ENCODE peak calls at places on chromosome 5, in eight cellular contexts. One of them, this sample, is unnamed.

GRCh38 chr5:128535225-128535624 is 2.8 kb downstream of the FBN2 start:
- DNase-seq in HCT116: no peak
- DNase-seq in astrocyte: no peak
- DNase-seq in HepG2: no peak
- DNase-seq in IMR-90: no peak
- DNase-seq in PC-9: no peak
- DNase-seq in mammary epithelial cell: no peak
- DNase-seq in GM23248: no peak
- DNase-seq in this sample: no peak

GRCh38 chr5:165502893-165503696 is 1997.7 kb downstream of the MAT2B start:
- DNase-seq in PC-9: no peak
- DNase-seq in GM23248: no peak
- DNase-seq in astrocyte: peak; percentile 1
- DNase-seq in HepG2: no peak
- DNase-seq in HCT116: no peak
- DNase-seq in mammary epithelial cell: no peak
- DNase-seq in IMR-90: peak; percentile 18
- DNase-seq in this sample: peak; percentile 26

GRCh38 chr5:115214541-115214940 is 44.8 kb upstream of the TRIM36 start:
- DNase-seq in HCT116: no peak
- DNase-seq in IMR-90: peak; percentile 68
- DNase-seq in PC-9: no peak
- DNase-seq in HepG2: no peak
- DNase-seq in mammary epithelial cell: no peak
- DNase-seq in GM23248: no peak
- DNase-seq in astrocyte: no peak
- DNase-seq in this sample: no peak

GRCh38 chr5:171861383-171861782 is 75.8 kb downstream of the SMIM23 start:
- DNase-seq in astrocyte: no peak
- DNase-seq in HCT116: no peak
- DNase-seq in HepG2: no peak
- DNase-seq in PC-9: no peak
- DNase-seq in GM23248: peak; percentile 58
- DNase-seq in mammary epithelial cell: no peak
- DNase-seq in IMR-90: no peak
- DNase-seq in this sample: no peak

GRCh38 chr5:76493190-76493837 is 90.2 kb downstream of the IQGAP2 start:
- DNase-seq in HepG2: peak; percentile 68
- DNase-seq in GM23248: no peak
- DNase-seq in astrocyte: no peak
- DNase-seq in mammary epithelial cell: no peak
- DNase-seq in PC-9: no peak
- DNase-seq in HCT116: no peak
- DNase-seq in IMR-90: no peak
- DNase-seq in this sample: no peak

GRCh38 chr5:75335952-75336624 is 932 bp upstream of the HMGCR start:
- DNase-seq in HepG2: peak; percentile 81
- DNase-seq in GM23248: peak; percentile 92
- DNase-seq in PC-9: peak; percentile 53
- DNase-seq in HCT116: peak; percentile 73
- DNase-seq in IMR-90: peak; percentile 88
- DNase-seq in mammary epithelial cell: peak; percentile 78
- DNase-seq in astrocyte: peak; percentile 83
- DNase-seq in this sample: peak; percentile 87

GRCh38 chr5:91266184-91266705 is 116.9 kb downstream of the ARRDC3 start:
- DNase-seq in PC-9: no peak
- DNase-seq in HepG2: no peak
- DNase-seq in astrocyte: peak; percentile 68
- DNase-seq in mammary epithelial cell: peak; percentile 48
- DNase-seq in HCT116: peak; percentile 46
- DNase-seq in GM23248: peak; percentile 86
- DNase-seq in IMR-90: peak; percentile 73
- DNase-seq in this sample: peak; percentile 58

GRCh38 chr5:33231935-33232334 is 208.8 kb upstream of the TARS1 start:
- DNase-seq in PC-9: no peak
- DNase-seq in IMR-90: peak; percentile 58
- DNase-seq in HepG2: no peak
- DNase-seq in astrocyte: peak; percentile 41
- DNase-seq in mammary epithelial cell: no peak
- DNase-seq in HCT116: no peak
- DNase-seq in GM23248: peak; percentile 45
- DNase-seq in this sample: peak; percentile 46

GRCh38 chr5:126368239-126368812 is 54.9 kb upstream of the GRAMD2B start:
- DNase-seq in GM23248: no peak
- DNase-seq in astrocyte: no peak
- DNase-seq in PC-9: peak; percentile 63
- DNase-seq in IMR-90: peak; percentile 25
- DNase-seq in HepG2: peak; percentile 28
- DNase-seq in HCT116: no peak
- DNase-seq in mammary epithelial cell: peak; percentile 95
- DNase-seq in this sample: peak; percentile 52

GRCh38 chr5:152332696-152333095 is 72.4 kb downstream of the NMUR2 start:
- DNase-seq in IMR-90: no peak
- DNase-seq in PC-9: no peak
- DNase-seq in mammary epithelial cell: no peak
- DNase-seq in GM23248: no peak
- DNase-seq in HepG2: no peak
- DNase-seq in HCT116: no peak
- DNase-seq in astrocyte: no peak
- DNase-seq in this sample: no peak

GRCh38 chr5:58462623-58463230 is 2.8 kb upstream of the PLK2 start:
- DNase-seq in HCT116: peak; percentile 61
- DNase-seq in mammary epithelial cell: peak; percentile 63
- DNase-seq in PC-9: no peak
- DNase-seq in GM23248: peak; percentile 70
- DNase-seq in HepG2: peak; percentile 65
- DNase-seq in astrocyte: peak; percentile 38
- DNase-seq in IMR-90: peak; percentile 72
- DNase-seq in this sample: peak; percentile 80

GRCh38 chr5:20536813-20537212 is 548.8 kb upstream of the CDH18 start:
- DNase-seq in HepG2: no peak
- DNase-seq in PC-9: no peak
- DNase-seq in IMR-90: no peak
- DNase-seq in mammary epithelial cell: no peak
- DNase-seq in HCT116: no peak
- DNase-seq in astrocyte: no peak
- DNase-seq in GM23248: no peak
- DNase-seq in this sample: no peak

GRCh38 chr5:1800470-1801060 is 642 bp upstream of the NDUFS6 start:
- DNase-seq in astrocyte: peak; percentile 24
- DNase-seq in IMR-90: no peak
- DNase-seq in mammary epithelial cell: no peak
- DNase-seq in PC-9: no peak
- DNase-seq in HCT116: no peak
- DNase-seq in HepG2: peak; percentile 25
- DNase-seq in GM23248: no peak
- DNase-seq in this sample: peak; percentile 37
- H2AFZ ChIP-seq in astrocyte: peak overlapping the region; percentile 96
- H2AFZ ChIP-seq in IMR-90: peak overlapping the region; percentile 98
- H2AFZ ChIP-seq in mammary epithelial cell: peak overlapping the region; percentile 86
- H2AFZ ChIP-seq in PC-9: peak overlapping the region; percentile 90
- H2AFZ ChIP-seq in HCT116: no peak overlapping the region
- H2AFZ ChIP-seq in HepG2: peak overlapping the region; percentile 31
- H2AFZ ChIP-seq in GM23248: peak overlapping the region; percentile 89
- H2AFZ ChIP-seq in this sample: peak overlapping the region; percentile 92

DNA sequence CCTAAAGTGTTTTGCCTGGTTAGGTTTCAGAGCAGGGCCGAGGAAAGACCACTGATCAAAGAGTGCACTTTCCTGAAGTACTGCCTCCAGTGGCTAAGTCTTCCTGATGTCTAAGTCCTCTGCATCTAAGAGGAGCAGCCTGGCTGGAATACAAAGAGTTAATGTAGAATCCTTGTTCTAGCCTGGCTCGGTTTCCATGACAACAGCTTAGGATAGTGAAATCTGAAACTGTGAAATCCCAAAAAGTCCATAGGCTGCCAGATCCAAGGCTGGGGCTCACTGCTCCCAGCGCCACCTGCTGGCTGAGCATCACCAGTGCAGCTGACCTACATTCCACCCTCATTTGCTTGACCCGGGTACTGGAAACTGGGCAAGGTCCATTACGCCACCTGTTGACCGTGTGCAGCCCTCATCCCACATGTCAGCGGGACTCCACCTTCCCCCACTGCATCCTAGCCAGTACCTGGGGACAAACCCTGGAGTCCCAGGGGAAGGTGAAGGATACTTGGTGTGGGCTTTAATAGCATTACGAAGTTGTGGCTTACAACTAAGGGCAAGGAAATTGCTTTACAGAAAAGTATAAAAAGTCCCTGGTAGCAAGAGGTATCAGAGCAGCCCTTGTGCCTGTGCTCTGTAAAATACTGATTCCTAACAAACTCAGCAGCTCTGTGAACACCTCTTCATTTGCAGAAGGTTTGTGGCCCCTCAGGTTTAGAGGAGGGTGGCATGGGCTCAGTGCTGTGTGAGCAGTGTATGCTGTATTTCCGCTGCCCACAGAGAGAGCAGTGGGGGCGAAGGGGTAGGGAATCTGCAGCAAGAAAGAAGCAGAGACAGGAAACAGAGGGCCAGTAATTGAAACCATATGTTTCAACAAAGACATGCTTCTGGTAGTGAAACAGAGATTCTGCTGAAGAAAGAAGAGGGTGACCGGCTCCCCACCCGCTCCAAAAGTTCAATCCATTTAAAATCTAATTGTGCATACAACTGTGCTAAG is 36.0 kb downstream of the PCDHGC5 start:
- DNase-seq in HCT116: peak; percentile 88
- DNase-seq in PC-9: peak; percentile 77
- DNase-seq in astrocyte: peak; percentile 90
- DNase-seq in IMR-90: peak; percentile 97
- DNase-seq in HepG2: peak; percentile 85
- DNase-seq in mammary epithelial cell: peak; percentile 90
- DNase-seq in GM23248: peak; percentile 100
- DNase-seq in this sample: peak; percentile 93
- H3K4me2 ChIP-seq in HCT116: peak overlapping the region; percentile 43
- H3K4me2 ChIP-seq in PC-9: no peak overlapping the region
- H3K4me2 ChIP-seq in astrocyte: peak overlapping the region; percentile 76
- H3K4me2 ChIP-seq in IMR-90: peak overlapping the region; percentile 58
- H3K4me2 ChIP-seq in HepG2: no peak overlapping the region
- H3K4me2 ChIP-seq in mammary epithelial cell: no peak overlapping the region
- H3K4me2 ChIP-seq in GM23248: peak overlapping the region; percentile 96
- H3K4me2 ChIP-seq in this sample: peak overlapping the region; percentile 77

GRCh38 chr5:82397741-82398320 is 119.7 kb upstream of the RPS23 start:
- DNase-seq in IMR-90: peak; percentile 62
- DNase-seq in HepG2: no peak
- DNase-seq in PC-9: no peak
- DNase-seq in mammary epithelial cell: peak; percentile 49
- DNase-seq in GM23248: no peak
- DNase-seq in astrocyte: peak; percentile 69
- DNase-seq in HCT116: no peak
- DNase-seq in this sample: peak; percentile 74

GRCh38 chr5:82393951-82394350 is 115.8 kb upstream of the RPS23 start:
- DNase-seq in mammary epithelial cell: no peak
- DNase-seq in GM23248: no peak
- DNase-seq in astrocyte: no peak
- DNase-seq in HCT116: no peak
- DNase-seq in IMR-90: no peak
- DNase-seq in PC-9: no peak
- DNase-seq in HepG2: no peak
- DNase-seq in this sample: no peak

GRCh38 chr5:82399111-82399510 is 121.0 kb upstream of the RPS23 start:
- DNase-seq in PC-9: no peak
- DNase-seq in GM23248: no peak
- DNase-seq in astrocyte: no peak
- DNase-seq in HCT116: no peak
- DNase-seq in mammary epithelial cell: peak; percentile 41
- DNase-seq in HepG2: no peak
- DNase-seq in IMR-90: no peak
- DNase-seq in this sample: no peak

GRCh38 chr5:82396871-82397514 is 118.8 kb upstream of the RPS23 start:
- DNase-seq in GM23248: peak; percentile 99
- DNase-seq in HCT116: peak; percentile 54
- DNase-seq in IMR-90: peak; percentile 99
- DNase-seq in PC-9: peak; percentile 74
- DNase-seq in mammary epithelial cell: peak; percentile 99
- DNase-seq in astrocyte: peak; percentile 100
- DNase-seq in HepG2: peak; percentile 92
- DNase-seq in this sample: peak; percentile 100

GRCh38 chr5:82396396-82396795 is 118.2 kb upstream of the RPS23 start:
- DNase-seq in PC-9: no peak
- DNase-seq in IMR-90: peak; percentile 52
- DNase-seq in HCT116: no peak
- DNase-seq in astrocyte: peak; percentile 81
- DNase-seq in HepG2: no peak
- DNase-seq in GM23248: peak; percentile 21
- DNase-seq in mammary epithelial cell: peak; percentile 59
- DNase-seq in this sample: no peak
- H2AFZ ChIP-seq in PC-9: no peak overlapping the region
- H2AFZ ChIP-seq in IMR-90: no peak overlapping the region
- H2AFZ ChIP-seq in HCT116: peak overlapping the region; percentile 59
- H2AFZ ChIP-seq in astrocyte: no peak overlapping the region
- H2AFZ ChIP-seq in HepG2: no peak overlapping the region
- H2AFZ ChIP-seq in GM23248: peak overlapping the region; percentile 1
- H2AFZ ChIP-seq in mammary epithelial cell: peak overlapping the region; percentile 18
- H2AFZ ChIP-seq in this sample: no peak overlapping the region

GRCh38 chr5:150143725-150144058 is 12.0 kb downstream of the PDGFRB start:
- DNase-seq in HepG2: no peak
- DNase-seq in astrocyte: no peak
- DNase-seq in GM23248: peak; percentile 68
- DNase-seq in PC-9: no peak
- DNase-seq in IMR-90: no peak
- DNase-seq in mammary epithelial cell: no peak
- DNase-seq in HCT116: no peak
- DNase-seq in this sample: no peak
- H3K4me2 ChIP-seq in HepG2: no peak overlapping the region
- H3K4me2 ChIP-seq in astrocyte: peak overlapping the region; percentile 74
- H3K4me2 ChIP-seq in GM23248: peak overlapping the region; percentile 61
- H3K4me2 ChIP-seq in PC-9: no peak overlapping the region
- H3K4me2 ChIP-seq in IMR-90: peak overlapping the region; percentile 45
- H3K4me2 ChIP-seq in mammary epithelial cell: peak overlapping the region; percentile 74
- H3K4me2 ChIP-seq in HCT116: no peak overlapping the region
- H3K4me2 ChIP-seq in this sample: peak overlapping the region; percentile 77

GRCh38 chr5:170404398-170404797 is 15.2 kb upstream of the KCNMB1 start:
- DNase-seq in IMR-90: no peak
- DNase-seq in astrocyte: no peak
- DNase-seq in mammary epithelial cell: no peak
- DNase-seq in GM23248: no peak
- DNase-seq in HepG2: no peak
- DNase-seq in HCT116: no peak
- DNase-seq in PC-9: no peak
- DNase-seq in this sample: no peak

GRCh38 chr5:170407062-170407461 is 17.9 kb upstream of the KCNMB1 start:
- DNase-seq in GM23248: no peak
- DNase-seq in PC-9: no peak
- DNase-seq in mammary epithelial cell: no peak
- DNase-seq in IMR-90: no peak
- DNase-seq in HepG2: no peak
- DNase-seq in astrocyte: no peak
- DNase-seq in HCT116: no peak
- DNase-seq in this sample: no peak

GRCh38 chr5:170403675-170404074 is 14.5 kb upstream of the KCNMB1 start:
- DNase-seq in GM23248: no peak
- DNase-seq in PC-9: no peak
- DNase-seq in astrocyte: no peak
- DNase-seq in HepG2: no peak
- DNase-seq in IMR-90: no peak
- DNase-seq in HCT116: no peak
- DNase-seq in mammary epithelial cell: no peak
- DNase-seq in this sample: no peak

GRCh38 chr5:170408189-170408588 is 19.0 kb upstream of the KCNMB1 start:
- DNase-seq in IMR-90: no peak
- DNase-seq in PC-9: no peak
- DNase-seq in HCT116: no peak
- DNase-seq in HepG2: no peak
- DNase-seq in GM23248: peak; percentile 20
- DNase-seq in astrocyte: no peak
- DNase-seq in mammary epithelial cell: no peak
- DNase-seq in this sample: peak; percentile 16

GRCh38 chr5:170405822-170406221 is 16.7 kb upstream of the KCNMB1 start:
- DNase-seq in IMR-90: no peak
- DNase-seq in HCT116: no peak
- DNase-seq in astrocyte: no peak
- DNase-seq in mammary epithelial cell: no peak
- DNase-seq in GM23248: no peak
- DNase-seq in PC-9: no peak
- DNase-seq in HepG2: no peak
- DNase-seq in this sample: no peak
- H2AFZ ChIP-seq in IMR-90: no peak overlapping the region
- H2AFZ ChIP-seq in HCT116: no peak overlapping the region
- H2AFZ ChIP-seq in astrocyte: no peak overlapping the region
- H2AFZ ChIP-seq in mammary epithelial cell: no peak overlapping the region
- H2AFZ ChIP-seq in GM23248: no peak overlapping the region
- H2AFZ ChIP-seq in PC-9: no peak overlapping the region
- H2AFZ ChIP-seq in HepG2: no peak overlapping the region
- H2AFZ ChIP-seq in this sample: no peak overlapping the region